ENCODE peak calls at places on chromosome 13, in nine cellular contexts. E, C, U, L, G, A, B, X and K are unnamed samples. For H3K9me3 and H3K4me1, the result is how much of the 10 kb centered on the place peaks cover.

GRCh38 chr13:114073881-114074551 is 58.4 kb downstream of the RASA3 start:
- DNase-seq in L (peak), X (no peak), A (no peak), G (no peak), U (no peak), B (peak), C (no peak), E (no peak), K (peak)

GRCh38 chr13:97342936-97343335 is 91.0 kb upstream of the RAP2A start:
- DNase-seq in B (no peak), A (no peak), X (no peak), C (no peak), E (no peak), U (no peak), L (no peak), G (no peak), K (no peak)

GRCh38 chr13:34611678-34612077 is 330.4 kb upstream of the NBEA start:
- DNase-seq in G (no peak), U (no peak), A (no peak), E (peak), L (no peak), B (no peak), X (no peak), C (no peak), K (no peak)

GRCh38 chr13:52070929-52071523 is 46.5 kb downstream of the UTP14C start:
- DNase-seq in C (no peak), E (no peak), X (no peak), A (no peak), L (no peak), G (no peak), B (no peak), U (no peak), K (no peak)

GRCh38 chr13:75432045-75432444 is 49.9 kb downstream of the TBC1D4 start:
- DNase-seq in A (no peak), U (no peak), E (no peak), L (no peak), G (no peak), X (no peak), B (no peak), C (no peak), K (no peak)

GRCh38 chr13:99370476-99371272 is 63.5 kb upstream of the GPR183 start:
- DNase-seq in C (no peak), G (no peak), U (no peak), A (no peak), B (no peak), L (no peak), X (no peak), E (no peak), K (no peak)

GRCh38 chr13:63279136-63279535 is 1863.5 kb upstream of the PCDH20 start:
- DNase-seq in U (no peak), A (no peak), C (no peak), G (no peak), B (no peak), L (no peak), X (no peak), E (no peak), K (no peak)

GRCh38 chr13:33279898-33280549 is 5.5 kb downstream of the STARD13 start:
- DNase-seq in G (no peak), A (no peak), C (no peak), B (no peak), U (no peak), X (no peak), L (no peak), E (no peak), K (no peak)

GRCh38 chr13:44263920-44264610 is 109.6 kb upstream of the SERP2 start:
- DNase-seq in C (no peak), X (no peak), B (no peak), E (no peak), A (no peak), U (no peak), L (no peak), G (no peak), K (no peak)

GRCh38 chr13:74129500-74130144 is 4.6 kb downstream of the KLF12 start:
- DNase-seq in G (peak), E (no peak), A (peak), B (no peak), C (peak), X (no peak), L (no peak), U (no peak), K (no peak)

GRCh38 chr13:82688400-82688999 is 1193.8 kb downstream of the SLITRK1 start:
- DNase-seq in U (no peak), G (no peak), L (no peak), C (no peak), X (no peak), B (no peak), A (no peak), E (no peak), K (no peak)

GRCh38 chr13:32669030-32669646 is 82.9 kb downstream of the PDS5B start:
- DNase-seq in B (no peak), E (peak), A (no peak), C (peak), X (no peak), U (no peak), G (no peak), L (no peak), K (no peak)

GRCh38 chr13:44734204-44734707 is 158.1 kb upstream of the TSC22D1 start:
- DNase-seq in A (no peak), C (no peak), L (no peak), U (peak), E (no peak), B (peak), G (no peak), X (peak), K (peak)

GRCh38 chr13:42821437-42821836 is 40.1 kb downstream of the FAM216B start:
- DNase-seq in E (no peak), U (no peak), A (no peak), L (no peak), G (no peak), B (no peak), X (no peak), C (no peak), K (no peak)

DNA sequence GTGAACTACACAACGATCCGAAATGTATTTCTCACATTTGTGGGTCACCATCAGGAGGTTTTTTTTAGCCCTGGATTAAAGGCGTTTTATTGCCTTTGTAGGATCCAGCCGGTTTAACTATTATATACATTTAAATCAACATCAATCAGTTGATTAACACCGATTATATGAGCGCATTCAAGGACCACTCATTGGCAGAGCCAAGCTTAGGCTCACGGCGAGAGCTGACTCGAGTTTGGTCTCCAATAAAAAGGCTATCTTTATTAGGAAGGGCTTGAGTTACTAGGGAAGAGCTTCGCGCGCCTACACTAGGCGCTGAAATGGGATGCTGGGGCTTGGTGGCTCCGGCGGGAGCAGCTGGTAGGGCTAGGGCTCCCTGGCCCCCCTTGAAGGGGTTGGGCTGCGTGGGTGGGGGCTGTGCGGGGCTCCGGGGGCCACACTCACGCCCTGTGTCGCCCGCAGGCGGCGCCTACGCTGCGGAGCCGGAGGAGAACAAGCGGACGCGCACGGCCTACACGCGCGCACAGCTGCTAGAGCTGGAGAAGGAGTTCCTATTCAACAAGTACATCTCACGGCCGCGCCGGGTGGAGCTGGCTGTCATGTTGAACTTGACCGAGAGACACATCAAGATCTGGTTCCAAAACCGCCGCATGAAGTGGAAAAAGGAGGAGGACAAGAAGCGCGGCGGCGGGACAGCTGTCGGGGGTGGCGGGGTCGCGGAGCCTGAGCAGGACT is 4.2 kb downstream of the PDX1 start:
- DNase-seq in G (no peak), A (no peak), X (no peak), U (no peak), B (no peak), E (peak), C (no peak), L (no peak), K (peak)
- H3K9me3 ChIP-seq in G (under half), A (under half), X (under half), U (under half), B (under half), E (under half), C (under half), L (under half), K (under half)

GRCh38 chr13:71867101-71867814 is at the start of gene DACH1:
- DNase-seq in G (peak), U (peak), X (peak), C (no peak), B (peak), A (peak), E (peak), L (peak), K (peak)
- H3K4me3 ChIP-seq in G (peak), U (peak), X (peak), C (no peak), B (peak), A (peak), E (peak), L (peak), K (peak)

DNA sequence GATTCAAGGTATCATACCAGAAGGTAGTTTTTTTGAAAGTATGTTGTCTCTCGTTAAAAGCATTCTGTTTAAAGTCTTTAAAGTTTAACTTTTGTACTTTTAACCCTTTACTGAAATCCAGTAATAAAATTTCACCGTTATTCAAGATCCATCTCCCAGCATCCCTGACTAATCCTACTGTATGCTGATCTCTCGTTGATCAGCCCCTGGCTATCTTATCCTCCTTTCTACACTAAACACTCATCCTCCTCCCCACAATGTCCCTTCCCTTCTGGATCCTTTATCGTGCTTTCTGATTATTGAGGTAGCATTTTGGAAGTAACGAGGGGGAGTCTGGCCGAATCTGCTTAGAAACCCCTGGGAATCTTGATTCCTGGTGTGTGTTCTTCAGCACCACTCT is 1.3 kb downstream of the TPP2 start:
- DNase-seq in A (no peak), U (no peak), X (no peak), C (no peak), L (no peak), B (no peak), G (no peak), E (no peak), K (no peak)
- H3K4me1 ChIP-seq in A (under half), U (under half), X (under half), C (half or more), L (under half), B (under half), G (under half), E (under half), K (under half)

GRCh38 chr13:89568746-89569145 is 1778.7 kb upstream of the MIR17HG start:
- DNase-seq in X (no peak), C (no peak), U (no peak), G (no peak), B (no peak), E (no peak), L (no peak), A (no peak), K (no peak)

GRCh38 chr13:89565711-89566110 is 1781.8 kb upstream of the MIR17HG start:
- DNase-seq in C (no peak), A (no peak), L (no peak), E (no peak), U (no peak), B (no peak), X (no peak), G (no peak), K (no peak)

GRCh38 chr13:89571676-89572075 is 1775.8 kb upstream of the MIR17HG start:
- DNase-seq in L (no peak), U (no peak), A (no peak), B (no peak), X (no peak), G (no peak), E (no peak), C (no peak), K (no peak)

GRCh38 chr13:89568276-89568675 is 1779.2 kb upstream of the MIR17HG start:
- DNase-seq in L (no peak), G (no peak), E (no peak), B (no peak), A (no peak), C (no peak), U (no peak), X (no peak), K (no peak)

DNA sequence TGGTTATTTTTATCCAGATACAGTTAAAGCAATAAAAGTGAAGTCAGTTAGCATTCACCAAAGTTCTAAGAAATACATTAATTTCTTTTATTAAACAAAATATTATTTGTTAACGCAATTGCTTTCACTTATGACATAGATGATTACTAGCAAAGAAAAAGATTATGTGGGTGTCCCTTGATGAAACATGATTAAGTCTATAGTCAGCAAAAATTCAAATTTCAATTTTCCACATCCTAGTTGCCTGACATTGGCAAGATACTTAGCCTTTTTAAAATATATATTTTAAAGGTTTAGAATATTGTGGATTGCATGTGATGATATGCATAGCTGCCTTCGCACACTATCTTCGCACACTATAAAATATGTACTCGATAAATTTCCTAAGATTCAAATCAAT is 1780.5 kb upstream of the MIR17HG start:
- DNase-seq in G (no peak), E (no peak), L (no peak), X (no peak), C (no peak), B (no peak), A (no peak), U (no peak), K (no peak)
- H3K9me3 ChIP-seq in G (under half), E (under half), L (under half), X (under half), C (under half), B (under half), A (under half), U (under half), K (under half)

GRCh38 chr13:76769238-76769859 is 116.9 kb downstream of the KCTD12 start:
- DNase-seq in G (no peak), X (no peak), B (no peak), L (no peak), E (no peak), C (peak), A (no peak), U (no peak), K (no peak)
- H3K4me3 ChIP-seq in G (no peak), X (no peak), B (no peak), L (no peak), E (no peak), C (no peak), A (no peak), U (no peak), K (no peak)

GRCh38 chr13:112469071-112469745 is 93.1 kb downstream of the SPACA7 start:
- DNase-seq in E (no peak), C (no peak), X (no peak), L (no peak), U (peak), A (no peak), B (peak), G (no peak), K (no peak)
- H3K4me1 ChIP-seq in E (under half), C (under half), X (under half), L (under half), U (under half), A (under half), B (under half), G (under half), K (under half)

DNA sequence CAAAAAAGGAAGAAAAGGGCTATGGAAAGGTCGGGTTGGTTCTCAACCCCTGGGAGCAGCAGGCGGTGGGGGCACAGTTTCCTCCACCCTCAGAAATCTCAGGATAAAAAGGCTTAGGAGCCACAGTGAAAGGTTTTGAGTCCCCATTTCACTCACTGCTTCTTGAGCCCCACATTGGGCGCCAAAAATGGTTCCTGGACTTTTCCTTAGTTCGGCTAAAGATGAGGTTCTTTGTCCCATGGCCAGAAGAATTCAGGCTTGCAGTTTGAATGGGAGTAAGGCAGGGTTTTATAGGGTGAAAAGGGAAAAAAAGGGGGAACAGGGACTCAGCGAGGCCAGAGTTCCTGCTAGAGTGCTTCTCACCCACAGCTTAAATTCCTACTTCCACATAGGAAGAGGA is 179.5 kb downstream of the GGACT start:
- DNase-seq in B (no peak), E (peak), U (no peak), X (no peak), L (no peak), G (no peak), C (no peak), A (no peak), K (no peak)
- H3K9me3 ChIP-seq in B (half or more), E (under half), U (under half), X (under half), L (under half), G (under half), C (under half), A (half or more), K (under half)

DNA sequence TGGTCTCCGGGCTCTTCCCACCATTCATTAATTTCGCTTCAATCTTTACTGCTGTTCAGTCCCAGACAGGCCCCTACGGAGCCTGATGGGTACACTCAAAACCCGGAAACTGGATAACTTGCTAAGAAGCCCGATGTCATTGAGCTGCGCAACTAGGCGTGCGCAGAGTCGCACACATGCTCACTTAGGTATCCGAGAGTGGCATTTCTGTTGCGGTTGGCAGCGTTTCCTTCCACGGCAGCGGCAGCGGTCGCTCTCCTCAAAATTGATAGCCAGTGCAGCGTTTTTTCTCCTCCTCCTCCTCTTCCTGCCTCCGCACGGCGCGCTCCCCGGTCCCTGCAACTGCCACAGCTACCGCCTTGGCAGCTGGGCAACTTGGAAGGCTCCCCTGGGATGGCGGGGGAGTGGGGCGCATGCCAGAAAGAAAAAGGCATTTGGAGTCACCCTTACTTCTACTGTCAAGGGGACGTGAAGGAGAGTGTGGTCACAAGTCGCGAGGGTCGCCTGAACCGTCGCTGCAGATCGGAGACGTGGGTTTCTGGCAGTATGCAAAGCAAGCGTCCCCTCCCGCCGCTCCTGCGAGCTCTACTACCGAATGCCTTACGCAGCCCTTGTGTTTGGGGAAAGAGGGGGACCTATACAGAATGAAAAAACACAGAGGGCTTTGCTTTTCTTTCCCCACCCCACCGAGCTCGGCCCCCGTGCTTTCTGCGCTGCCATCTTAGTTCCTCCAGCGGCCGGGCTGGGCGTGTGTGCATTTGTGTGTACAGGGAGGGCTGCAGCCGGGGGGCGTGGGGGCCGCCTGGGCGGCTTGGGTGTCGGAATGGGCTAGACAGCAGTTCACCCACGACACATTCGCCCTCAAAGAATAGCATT is 2.5 kb upstream of the MYCBP2 start:
- DNase-seq in L (peak), X (peak), E (peak), A (peak), G (peak), C (peak), B (peak), U (peak), K (peak)
- H3K4me3 ChIP-seq in L (peak), X (peak), E (peak), A (peak), G (peak), C (peak), B (peak), U (peak), K (peak)

DNA sequence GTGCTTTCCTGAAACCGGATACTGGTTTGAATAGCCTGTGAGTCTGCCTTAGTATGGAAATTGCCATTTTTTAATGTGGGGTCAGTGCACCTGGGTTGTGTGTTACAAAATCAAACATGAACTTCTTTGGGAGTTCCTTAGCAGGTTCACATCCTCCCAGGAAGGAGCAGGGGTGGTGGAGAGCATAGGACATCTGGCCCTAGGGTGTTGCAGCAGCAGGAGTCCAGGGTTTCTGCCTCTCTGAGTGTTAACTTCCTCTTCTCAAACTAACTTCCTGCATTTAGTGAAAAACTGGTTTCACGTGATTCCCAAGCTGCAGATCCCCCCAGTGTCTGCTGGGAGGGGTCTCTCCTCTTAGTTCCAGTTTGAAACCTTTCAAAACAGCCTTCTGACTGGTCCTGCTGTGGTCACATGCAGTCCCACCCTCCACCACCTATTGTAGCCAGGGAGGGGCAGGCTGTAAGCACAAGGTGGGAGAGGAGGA is 7.2 kb downstream of the RNASEH2B start:
- DNase-seq in G (no peak), C (peak), E (no peak), B (no peak), U (no peak), L (no peak), X (no peak), A (peak), K (no peak)
- H3K4me1 ChIP-seq in G (under half), C (under half), E (under half), B (under half), U (under half), L (under half), X (under half), A (under half), K (under half)